ENCODE peak calls at places on chromosomes 5 and 9, in seven cellular contexts. V is NB4, U is AG09309, N is IMR-90, G is tibial nerve, T is cortex of kidney, L is M059J. O is an unnamed sample.

GRCh38 chr5:180742727-180743126 is 2.9 kb upstream of the OR2Y1 start:
- DNase-seq in N (no peak), U (no peak), L (no peak), T (no peak), G (no peak), V (no peak), O (no peak)

GRCh38 chr5:153551537-153552079 is 61.1 kb downstream of the GRIA1 start:
- DNase-seq in V (no peak), L (peak), G (no peak), U (peak), N (peak), T (no peak), O (no peak)

GRCh38 chr9:89807682-89808075 is 202.9 kb downstream of the GADD45G start:
- DNase-seq in N (no peak), U (no peak), T (no peak), V (no peak), L (no peak), G (no peak), O (no peak)

GRCh38 chr5:149893403-149893931 is 51.1 kb downstream of the PDE6A start:
- DNase-seq in V (no peak), U (no peak), G (no peak), N (no peak), T (no peak), L (no peak), O (no peak)

GRCh38 chr9:38057416-38058195 is 11.4 kb downstream of the SHB start:
- DNase-seq in U (no peak), T (no peak), G (no peak), L (no peak), V (peak), N (no peak), O (no peak)

GRCh38 chr5:75666801-75667200 is 50.4 kb downstream of the POC5 start:
- DNase-seq in L (no peak), U (no peak), V (no peak), G (no peak), N (no peak), T (no peak), O (no peak)

GRCh38 chr9:129335456-129336129 is 157.5 kb upstream of the IER5L start:
- DNase-seq in V (peak), L (peak), T (no peak), N (no peak), U (no peak), G (no peak), O (no peak)

GRCh38 chr9:35756743-35757526 is 2.9 kb upstream of the MSMP start:
- DNase-seq in G (no peak), N (no peak), U (no peak), T (no peak), L (peak), V (peak), O (peak)

GRCh38 chr5:3607541-3608147 is 12.0 kb downstream of the IRX1 start:
- DNase-seq in L (no peak), V (no peak), G (no peak), U (no peak), N (no peak), T (no peak), O (no peak)

GRCh38 chr5:99248066-99248465 is 319.3 kb upstream of the CHD1 start:
- DNase-seq in T (no peak), N (no peak), V (no peak), G (no peak), U (no peak), L (no peak), O (no peak)

GRCh38 chr5:83343345-83343744 is 128.2 kb upstream of the VCAN start:
- DNase-seq in V (no peak), N (no peak), U (no peak), G (no peak), L (no peak), T (no peak), O (no peak)

GRCh38 chr9:89668216-89668867 is 63.5 kb downstream of the GADD45G start:
- DNase-seq in U (no peak), T (no peak), G (no peak), L (no peak), N (no peak), V (no peak), O (no peak)

GRCh38 chr9:734831-735511 is 106.5 kb upstream of the DMRT1 start:
- DNase-seq in G (no peak), V (no peak), N (peak), U (peak), T (no peak), L (peak), O (no peak)

GRCh38 chr9:84697494-84698114 is 28.1 kb downstream of the NTRK2 start:
- DNase-seq in L (peak), V (peak), G (peak), T (no peak), U (peak), N (peak), O (peak)

GRCh38 chr9:92506184-92506857 is 24.0 kb upstream of the ASPN start:
- DNase-seq in L (peak), N (peak), U (peak), V (no peak), T (no peak), G (no peak), O (no peak)

GRCh38 chr9:110710420-110710819 is 41.8 kb downstream of the MUSK start:
- DNase-seq in V (no peak), L (no peak), G (no peak), U (no peak), N (no peak), T (no peak), O (no peak)

GRCh38 chr9:90914868-90915483 is 113.4 kb downstream of the SYK start:
- DNase-seq in G (peak), N (peak), T (no peak), L (peak), U (no peak), V (peak), O (peak)

GRCh38 chr5:67166460-67166871 is 30.1 kb downstream of the CD180 start:
- DNase-seq in L (peak), V (no peak), U (no peak), N (no peak), T (no peak), G (no peak), O (peak)

GRCh38 chr9:111798786-111799185 is 4.0 kb upstream of the SHOC1 start:
- DNase-seq in V (no peak), T (no peak), L (peak), G (no peak), U (peak), N (peak), O (no peak)

GRCh38 chr9:30382271-30382670 is 2002.2 kb upstream of the ACO1 start:
- DNase-seq in L (peak), V (no peak), N (no peak), U (no peak), G (no peak), T (no peak), O (no peak)

GRCh38 chr5:169867347-169867746 is 112.9 kb downstream of the INSYN2B start:
- DNase-seq in G (no peak), V (no peak), N (no peak), U (no peak), L (no peak), T (no peak), O (no peak)

GRCh38 chr9:38178282-38178681 is 109.3 kb upstream of the SHB start:
- DNase-seq in T (no peak), G (no peak), U (no peak), L (no peak), N (no peak), V (no peak), O (no peak)

GRCh38 chr5:5221731-5222130 is 81.6 kb downstream of the ADAMTS16 start:
- DNase-seq in T (no peak), G (no peak), L (peak), V (no peak), U (peak), N (peak), O (no peak)